ENCODE peak calls at places on chromosome 15, in four cellular contexts. H, S, W and I are unnamed samples.

GRCh38 chr15:71362987-71363968 is 248.0 kb downstream of the THSD4 start:
- DNase-seq in H (no peak), S (no peak), W (no peak), I (no peak)

GRCh38 chr15:30889231-30889630 is 14.5 kb upstream of the FAN1 start:
- DNase-seq in H (no peak), S (no peak), W (no peak), I (no peak)

GRCh38 chr15:91408476-91409076 is 308.5 kb downstream of the SV2B start:
- DNase-seq in H (no peak), S (peak; percentile 38), W (peak; percentile 14), I (no peak)

GRCh38 chr15:57611119-57611518 is 19.4 kb downstream of the MYZAP start:
- DNase-seq in H (no peak), S (no peak), W (no peak), I (no peak)

GRCh38 chr15:76994971-76995945 is at the start of gene PSTPIP1:
- DNase-seq in H (peak; percentile 52), S (no peak), W (peak; percentile 37), I (peak; percentile 56)

GRCh38 chr15:49982586-49982985 is 136.4 kb downstream of the ATP8B4 start:
- DNase-seq in H (no peak), S (peak; percentile 81), W (no peak), I (no peak)

GRCh38 chr15:92385096-92385495 is 8.6 kb upstream of the ST8SIA2 start:
- DNase-seq in H (no peak), S (peak; percentile 18), W (no peak), I (no peak)

GRCh38 chr15:78917888-78918287 is 27.0 kb downstream of the CTSH start:
- DNase-seq in H (no peak), S (no peak), W (no peak), I (no peak)

GRCh38 chr15:49697121-49697520 is 76.3 kb downstream of the DTWD1 start:
- DNase-seq in H (no peak), S (peak; percentile 31), W (no peak), I (no peak)

GRCh38 chr15:86002444-86002843 is 77.2 kb upstream of the AGBL1 start:
- DNase-seq in H (no peak), S (peak; percentile 40), W (no peak), I (no peak)

GRCh38 chr15:51580982-51581381 is 41.6 kb downstream of the DMXL2 start:
- DNase-seq in H (no peak), S (no peak), W (no peak), I (no peak)

GRCh38 chr15:30872341-30872748 is 31.4 kb upstream of the FAN1 start:
- DNase-seq in H (no peak), S (no peak), W (no peak), I (peak; percentile 53)

GRCh38 chr15:59611277-59612260 is at the start of gene GCNT3:
- DNase-seq in H (no peak), S (peak; percentile 7), W (no peak), I (no peak)

GRCh38 chr15:40743921-40744809 is 10.9 kb downstream of the RMDN3 start:
- DNase-seq in H (no peak), S (peak; percentile 53), W (no peak), I (no peak)

GRCh38 chr15:67931861-67932260 is 92.0 kb upstream of the RNU6-1 start:
- DNase-seq in H (no peak), S (peak; percentile 22), W (no peak), I (no peak)

GRCh38 chr15:91939432-91939831 is 85.9 kb downstream of the SLCO3A1 start:
- DNase-seq in H (no peak), S (no peak), W (peak; percentile 69), I (no peak)